ENCODE peak calls at places on chromosomes 1 and 21, in nine cellular contexts. U, Q, D, Z, Y, E, R, P and K are unnamed samples.

GRCh38 chr1:17875171-17875881 is 120.2 kb downstream of the ACTL8 start:
- DNase-seq in U (no peak), Q (peak), D (peak), Z (no peak), Y (no peak), E (no peak), R (no peak), P (no peak), K (no peak)

GRCh38 chr1:63615809-63616420 is 22.7 kb downstream of the PGM1 start:
- DNase-seq in U (peak), Q (peak), D (peak), Z (peak), Y (no peak), E (peak), R (peak), P (peak), K (peak)

GRCh38 chr1:200670215-200671118 is 760 bp upstream of the DDX59 start:
- DNase-seq in U (peak), Q (no peak), D (peak), Z (peak), Y (no peak), E (peak), R (no peak), P (peak), K (no peak)

GRCh38 chr1:112997781-112998180 is 41.8 kb upstream of the SLC16A1 start:
- DNase-seq in U (no peak), Q (no peak), D (no peak), Z (no peak), Y (no peak), E (no peak), R (no peak), P (no peak), K (no peak)

GRCh38 chr1:28412731-28413130 is 43.2 kb downstream of the PHACTR4 start:
- DNase-seq in U (no peak), Q (no peak), D (no peak), Z (no peak), Y (no peak), E (no peak), R (no peak), P (no peak), K (no peak)

GRCh38 chr1:52159033-52159789 is 17.3 kb downstream of the ZFYVE9 start:
- DNase-seq in U (no peak), Q (no peak), D (peak), Z (no peak), Y (no peak), E (no peak), R (no peak), P (no peak), K (no peak)

GRCh38 chr1:54766726-54767125 is 2.4 kb upstream of the PARS2 start:
- DNase-seq in U (no peak), Q (no peak), D (no peak), Z (no peak), Y (no peak), E (no peak), R (no peak), P (no peak), K (no peak)

GRCh38 chr21:15151385-15152103 is 86.7 kb upstream of the NRIP1 start:
- DNase-seq in U (no peak), Q (no peak), D (no peak), Z (no peak), Y (no peak), E (no peak), R (no peak), P (no peak), K (no peak)

GRCh38 chr1:25610822-25611630 is 5.6 kb upstream of the MAN1C1 start:
- DNase-seq in U (no peak), Q (no peak), D (no peak), Z (no peak), Y (no peak), E (no peak), R (no peak), P (no peak), K (no peak)

GRCh38 chr1:1432951-1433803 is 2.3 kb upstream of the VWA1 start:
- DNase-seq in U (peak), Q (no peak), D (peak), Z (peak), Y (peak), E (peak), R (no peak), P (no peak), K (no peak)

GRCh38 chr1:34645919-34646318 is 108.9 kb upstream of the GJB5 start:
- DNase-seq in U (no peak), Q (no peak), D (no peak), Z (no peak), Y (no peak), E (no peak), R (no peak), P (no peak), K (no peak)

GRCh38 chr1:77994117-77994516 is 10.6 kb upstream of the DNAJB4 start:
- DNase-seq in U (no peak), Q (no peak), D (no peak), Z (no peak), Y (no peak), E (no peak), R (no peak), P (no peak), K (no peak)

GRCh38 chr1:45246760-45247159 is 40.4 kb upstream of the ZSWIM5 start:
- DNase-seq in U (no peak), Q (peak), D (peak), Z (no peak), Y (no peak), E (no peak), R (no peak), P (no peak), K (peak)

GRCh38 chr1:228911225-228911624 is 175.9 kb downstream of the RHOU start:
- DNase-seq in U (no peak), Q (no peak), D (no peak), Z (no peak), Y (no peak), E (no peak), R (no peak), P (no peak), K (no peak)

GRCh38 chr1:18217398-18218043 is 109.9 kb downstream of the IGSF21 start:
- DNase-seq in U (peak), Q (no peak), D (no peak), Z (no peak), Y (no peak), E (no peak), R (no peak), P (no peak), K (no peak)

GRCh38 chr1:167927075-167927754 is 9.3 kb upstream of the DCAF6 start:
- DNase-seq in U (no peak), Q (no peak), D (no peak), Z (no peak), Y (no peak), E (no peak), R (no peak), P (no peak), K (no peak)

GRCh38 chr1:1068374-1069060 is 5.6 kb downstream of the RNF223 start:
- DNase-seq in U (peak), Q (no peak), D (no peak), Z (no peak), Y (no peak), E (peak), R (peak), P (no peak), K (no peak)

GRCh38 chr1:26166719-26167281 is 2.0 kb downstream of the C1orf232 start:
- DNase-seq in U (no peak), Q (no peak), D (no peak), Z (no peak), Y (no peak), E (no peak), R (no peak), P (no peak), K (no peak)

GRCh38 chr1:3681898-3682806 is 29.8 kb downstream of the TP73 start:
- DNase-seq in U (no peak), Q (no peak), D (no peak), Z (no peak), Y (no peak), E (no peak), R (no peak), P (no peak), K (no peak)

GRCh38 chr1:181208967-181209366 is 120.5 kb downstream of the IER5 start:
- DNase-seq in U (no peak), Q (no peak), D (no peak), Z (no peak), Y (no peak), E (no peak), R (no peak), P (no peak), K (no peak)

GRCh38 chr1:37448185-37448584 is 26.2 kb upstream of the ZC3H12A start:
- DNase-seq in U (peak), Q (no peak), D (no peak), Z (no peak), Y (no peak), E (no peak), R (no peak), P (no peak), K (no peak)

GRCh38 chr1:207964195-207964966 is 53.5 kb upstream of the CD34 start:
- DNase-seq in U (no peak), Q (no peak), D (no peak), Z (no peak), Y (no peak), E (no peak), R (no peak), P (no peak), K (no peak)